ENCODE peak calls at places on chromosomes 2 and 18, in ten cellular contexts. One of them, this sample, is unnamed.

GRCh38 chr2:37688771-37689468 is 17.5 kb upstream of the CDC42EP3 start:
- DNase-seq in naive thymus-derived CD8-positive, alpha-beta T cell: no peak
- DNase-seq in stimulated activated CD4-positive, alpha-beta T cell treated with anti-CD3 and anti-CD28 coated beads, TNF-alpha, amount 100 ng/mL, for 1 hour: no peak
- DNase-seq in GM04503: no peak
- DNase-seq in activated CD4-positive, alpha-beta T cell treated with anti-CD3 and anti-CD28 coated beads for 24 hours: no peak
- DNase-seq in psoas muscle: no peak
- DNase-seq in activated T-cell treated with anti-CD3 and anti-CD28 coated beads for 1 hour: no peak
- DNase-seq in M059J: peak
- DNase-seq in amygdala: no peak
- DNase-seq in mesothelial cell of epicardium: no peak
- DNase-seq in this sample: peak

GRCh38 chr18:58781627-58782194 is 83.0 kb upstream of the ZNF532 start:
- DNase-seq in naive thymus-derived CD8-positive, alpha-beta T cell: peak
- DNase-seq in stimulated activated CD4-positive, alpha-beta T cell treated with anti-CD3 and anti-CD28 coated beads, TNF-alpha, amount 100 ng/mL, for 1 hour: peak
- DNase-seq in GM04503: no peak
- DNase-seq in activated CD4-positive, alpha-beta T cell treated with anti-CD3 and anti-CD28 coated beads for 24 hours: peak
- DNase-seq in psoas muscle: peak
- DNase-seq in activated T-cell treated with anti-CD3 and anti-CD28 coated beads for 1 hour: peak
- DNase-seq in M059J: peak
- DNase-seq in amygdala: peak
- DNase-seq in mesothelial cell of epicardium: peak
- DNase-seq in this sample: peak

GRCh38 chr2:18345848-18346247 is 214.6 kb downstream of the RDH14 start:
- DNase-seq in naive thymus-derived CD8-positive, alpha-beta T cell: no peak
- DNase-seq in stimulated activated CD4-positive, alpha-beta T cell treated with anti-CD3 and anti-CD28 coated beads, TNF-alpha, amount 100 ng/mL, for 1 hour: no peak
- DNase-seq in GM04503: no peak
- DNase-seq in activated CD4-positive, alpha-beta T cell treated with anti-CD3 and anti-CD28 coated beads for 24 hours: no peak
- DNase-seq in psoas muscle: no peak
- DNase-seq in activated T-cell treated with anti-CD3 and anti-CD28 coated beads for 1 hour: no peak
- DNase-seq in M059J: peak
- DNase-seq in amygdala: no peak
- DNase-seq in mesothelial cell of epicardium: no peak
- DNase-seq in this sample: no peak

GRCh38 chr2:147933931-147934330 is 86.6 kb downstream of the ORC4 start:
- DNase-seq in naive thymus-derived CD8-positive, alpha-beta T cell: no peak
- DNase-seq in stimulated activated CD4-positive, alpha-beta T cell treated with anti-CD3 and anti-CD28 coated beads, TNF-alpha, amount 100 ng/mL, for 1 hour: no peak
- DNase-seq in GM04503: no peak
- DNase-seq in activated CD4-positive, alpha-beta T cell treated with anti-CD3 and anti-CD28 coated beads for 24 hours: no peak
- DNase-seq in psoas muscle: no peak
- DNase-seq in activated T-cell treated with anti-CD3 and anti-CD28 coated beads for 1 hour: no peak
- DNase-seq in M059J: no peak
- DNase-seq in amygdala: no peak
- DNase-seq in mesothelial cell of epicardium: no peak
- DNase-seq in this sample: no peak

GRCh38 chr2:28497206-28497605 is 1.3 kb downstream of the PLB1 start:
- DNase-seq in naive thymus-derived CD8-positive, alpha-beta T cell: no peak
- DNase-seq in stimulated activated CD4-positive, alpha-beta T cell treated with anti-CD3 and anti-CD28 coated beads, TNF-alpha, amount 100 ng/mL, for 1 hour: no peak
- DNase-seq in GM04503: no peak
- DNase-seq in activated CD4-positive, alpha-beta T cell treated with anti-CD3 and anti-CD28 coated beads for 24 hours: no peak
- DNase-seq in psoas muscle: no peak
- DNase-seq in activated T-cell treated with anti-CD3 and anti-CD28 coated beads for 1 hour: no peak
- DNase-seq in M059J: no peak
- DNase-seq in amygdala: no peak
- DNase-seq in mesothelial cell of epicardium: no peak
- DNase-seq in this sample: no peak

GRCh38 chr18:39951321-39951720 is 2003.7 kb upstream of the PIK3C3 start:
- DNase-seq in naive thymus-derived CD8-positive, alpha-beta T cell: no peak
- DNase-seq in stimulated activated CD4-positive, alpha-beta T cell treated with anti-CD3 and anti-CD28 coated beads, TNF-alpha, amount 100 ng/mL, for 1 hour: no peak
- DNase-seq in GM04503: peak
- DNase-seq in activated CD4-positive, alpha-beta T cell treated with anti-CD3 and anti-CD28 coated beads for 24 hours: no peak
- DNase-seq in psoas muscle: no peak
- DNase-seq in activated T-cell treated with anti-CD3 and anti-CD28 coated beads for 1 hour: no peak
- DNase-seq in M059J: peak
- DNase-seq in amygdala: no peak
- DNase-seq in mesothelial cell of epicardium: no peak
- DNase-seq in this sample: no peak

GRCh38 chr2:20217041-20217970 is 7.6 kb downstream of the SDC1 start:
- DNase-seq in naive thymus-derived CD8-positive, alpha-beta T cell: no peak
- DNase-seq in stimulated activated CD4-positive, alpha-beta T cell treated with anti-CD3 and anti-CD28 coated beads, TNF-alpha, amount 100 ng/mL, for 1 hour: no peak
- DNase-seq in GM04503: no peak
- DNase-seq in activated CD4-positive, alpha-beta T cell treated with anti-CD3 and anti-CD28 coated beads for 24 hours: no peak
- DNase-seq in psoas muscle: no peak
- DNase-seq in activated T-cell treated with anti-CD3 and anti-CD28 coated beads for 1 hour: no peak
- DNase-seq in M059J: peak
- DNase-seq in amygdala: no peak
- DNase-seq in mesothelial cell of epicardium: no peak
- DNase-seq in this sample: no peak

GRCh38 chr18:78241535-78242306 is 737.9 kb upstream of the SALL3 start:
- DNase-seq in naive thymus-derived CD8-positive, alpha-beta T cell: no peak
- DNase-seq in stimulated activated CD4-positive, alpha-beta T cell treated with anti-CD3 and anti-CD28 coated beads, TNF-alpha, amount 100 ng/mL, for 1 hour: no peak
- DNase-seq in GM04503: no peak
- DNase-seq in activated CD4-positive, alpha-beta T cell treated with anti-CD3 and anti-CD28 coated beads for 24 hours: no peak
- DNase-seq in psoas muscle: no peak
- DNase-seq in activated T-cell treated with anti-CD3 and anti-CD28 coated beads for 1 hour: no peak
- DNase-seq in M059J: no peak
- DNase-seq in amygdala: no peak
- DNase-seq in mesothelial cell of epicardium: no peak
- DNase-seq in this sample: no peak

GRCh38 chr18:47247833-47248609 is 3.4 kb downstream of the SKOR2 start:
- DNase-seq in naive thymus-derived CD8-positive, alpha-beta T cell: no peak
- DNase-seq in stimulated activated CD4-positive, alpha-beta T cell treated with anti-CD3 and anti-CD28 coated beads, TNF-alpha, amount 100 ng/mL, for 1 hour: no peak
- DNase-seq in GM04503: no peak
- DNase-seq in activated CD4-positive, alpha-beta T cell treated with anti-CD3 and anti-CD28 coated beads for 24 hours: no peak
- DNase-seq in psoas muscle: no peak
- DNase-seq in activated T-cell treated with anti-CD3 and anti-CD28 coated beads for 1 hour: no peak
- DNase-seq in M059J: no peak
- DNase-seq in amygdala: no peak
- DNase-seq in mesothelial cell of epicardium: no peak
- DNase-seq in this sample: no peak